ENCODE peak calls at places on chromosomes 12 and 14, in four cellular contexts. V is mucosa of descending colon; S is CD8-positive, alpha-beta T cell; J is HFFc6. R is an unnamed sample.

GRCh38 chr14:73786942-73787759 is 64.5 kb upstream of the PTGR2 start:
- DNase-seq in S (peak; percentile 57), V (peak; percentile 74), J (no peak), R (peak; percentile 84)

GRCh38 chr12:132806857-132807256 is 21.8 kb downstream of the GOLGA3 start:
- DNase-seq in J (no peak), V (no peak), S (no peak), R (no peak)

GRCh38 chr14:96762650-96763049 is 34.5 kb upstream of the VRK1 start:
- DNase-seq in V (peak; percentile 29), S (no peak), J (peak; percentile 42), R (no peak)

GRCh38 chr12:130236421-130236820 is 74.2 kb downstream of the FZD10 start:
- DNase-seq in J (no peak), V (no peak), S (no peak), R (no peak)

GRCh38 chr12:40691913-40692616 is at the start of gene CNTN1:
- DNase-seq in V (peak; percentile 41), S (no peak), J (no peak), R (peak; percentile 71)

GRCh38 chr12:16389594-16389993 is 42.1 kb downstream of the MGST1 start:
- DNase-seq in V (no peak), J (peak; percentile 74), S (no peak), R (no peak)

GRCh38 chr14:20603813-20604212 is 12.6 kb upstream of the RNASE12 start:
- DNase-seq in V (no peak), S (no peak), J (no peak), R (no peak)

GRCh38 chr12:51836012-51836832 is 12.3 kb downstream of the FIGNL2 start:
- DNase-seq in J (no peak), S (no peak), V (no peak), R (no peak)

GRCh38 chr14:72738181-72738611 is 155.7 kb downstream of the DPF3 start:
- DNase-seq in S (no peak), V (no peak), J (peak; percentile 27), R (peak; percentile 17)

GRCh38 chr14:71116206-71117122 is 209.2 kb downstream of the PCNX1 start:
- DNase-seq in V (peak; percentile 73), J (no peak), S (no peak), R (no peak)

GRCh38 chr12:11067514-11067913 is 5.4 kb upstream of the TAS2R46 start:
- DNase-seq in J (no peak), S (no peak), V (peak; percentile 30), R (no peak)

GRCh38 chr12:123233505-123234299 is 466 bp downstream of the MTRFR start:
- DNase-seq in S (no peak), V (no peak), J (no peak), R (no peak)

GRCh38 chr14:56733396-56733795 is 76.9 kb downstream of the OTX2 start:
- DNase-seq in J (no peak), S (no peak), V (no peak), R (no peak)

GRCh38 chr12:112948806-112949205 is 10.5 kb downstream of the OAS3 start:
- DNase-seq in V (no peak), J (no peak), S (no peak), R (no peak)

GRCh38 chr14:28770061-28770460 is 3.5 kb downstream of the FOXG1 start:
- DNase-seq in S (no peak), V (no peak), J (no peak), R (no peak)

GRCh38 chr12:108712164-108712924 is 19.0 kb downstream of the CORO1C start:
- DNase-seq in J (no peak), V (no peak), S (no peak), R (no peak)

GRCh38 chr14:57317248-57317833 is 48.6 kb downstream of the AP5M1 start:
- DNase-seq in V (peak; percentile 88), J (peak; percentile 67), S (peak; percentile 67), R (no peak)

GRCh38 chr14:68312300-68312699 is 480.6 kb downstream of the ZFP36L1 start:
- DNase-seq in S (no peak), V (no peak), J (no peak), R (no peak)

GRCh38 chr12:100675432-100675831 is 101.9 kb downstream of the GAS2L3 start:
- DNase-seq in V (peak; percentile 59), S (no peak), J (no peak), R (no peak)

GRCh38 chr12:77249892-77250291 is 184.5 kb upstream of the E2F7 start:
- DNase-seq in V (no peak), S (no peak), J (no peak), R (no peak)

GRCh38 chr12:107584523-107584922 is 101.1 kb upstream of the PWP1 start:
- DNase-seq in V (no peak), J (no peak), S (no peak), R (no peak)

GRCh38 chr12:50507930-50508329 is 3.1 kb downstream of the DIP2B start:
- DNase-seq in J (no peak), V (no peak), S (peak; percentile 31), R (no peak)

GRCh38 chr12:51323966-51324895 is at the start of gene BIN2:
- DNase-seq in V (peak; percentile 62), S (peak; percentile 78), J (no peak), R (no peak)

GRCh38 chr14:61372379-61372778 is 51.0 kb downstream of the PRKCH start:
- DNase-seq in V (no peak), S (no peak), J (no peak), R (no peak)

GRCh38 chr12:115421796-115422709 is 738.1 kb upstream of the TBX3 start:
- DNase-seq in J (no peak), S (no peak), V (no peak), R (no peak)

GRCh38 chr12:113462117-113462774 is 9.4 kb downstream of the LHX5 start:
- DNase-seq in S (peak; percentile 56), J (peak; percentile 65), V (peak; percentile 88), R (peak; percentile 78)

GRCh38 chr14:24172871-24173281 is 996 bp downstream of the REC8 start:
- DNase-seq in S (no peak), J (no peak), V (no peak), R (no peak)

GRCh38 chr12:51240971-51241370 is 2.3 kb downstream of the DAZAP2 start:
- DNase-seq in J (peak; percentile 28), S (no peak), V (no peak), R (no peak)

GRCh38 chr14:78227466-78228077 is 57.4 kb downstream of the NRXN3 start:
- DNase-seq in J (no peak), S (no peak), V (no peak), R (no peak)

DNA sequence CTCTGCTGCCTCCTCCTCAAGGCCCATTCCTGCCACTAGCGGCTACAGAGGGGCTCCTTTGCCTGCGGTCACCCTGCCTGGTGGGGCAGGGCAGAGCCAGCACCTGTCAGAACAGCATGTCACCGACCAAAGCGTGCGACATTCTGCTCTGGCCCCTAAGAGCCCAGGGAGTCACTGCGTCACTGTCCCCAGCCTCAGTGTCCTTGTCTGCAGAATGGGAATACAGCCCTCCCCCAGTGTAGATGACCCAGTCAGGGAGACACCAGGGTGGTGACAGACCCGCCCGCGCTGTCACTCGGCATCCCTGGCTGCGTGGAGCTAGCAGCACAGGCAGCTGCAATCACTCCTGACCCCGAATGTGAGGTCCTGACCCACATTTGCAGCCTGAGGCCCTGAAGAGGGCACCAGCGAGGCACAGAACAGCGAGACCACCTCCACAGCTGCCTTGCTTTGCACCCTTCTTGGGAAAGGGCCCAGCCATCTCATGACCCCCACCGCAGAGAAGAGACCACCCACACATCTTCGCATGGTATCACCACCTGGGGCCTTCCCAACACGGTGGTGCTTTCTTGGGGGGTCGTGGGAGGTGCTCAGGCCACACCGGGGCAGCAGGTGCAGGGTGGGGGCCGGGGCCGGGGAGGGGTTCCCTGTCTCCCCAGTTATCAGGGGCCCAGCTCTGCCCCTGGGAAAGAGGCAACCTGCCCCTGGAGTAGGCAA is 2.5 kb downstream of the AHNAK2 start:
- DNase-seq in J (no peak), V (peak; percentile 7), S (no peak), R (no peak)
- TF ChIP-seq CTCF in J (no peak), V (no peak), S (no peak), R (no peak)

DNA sequence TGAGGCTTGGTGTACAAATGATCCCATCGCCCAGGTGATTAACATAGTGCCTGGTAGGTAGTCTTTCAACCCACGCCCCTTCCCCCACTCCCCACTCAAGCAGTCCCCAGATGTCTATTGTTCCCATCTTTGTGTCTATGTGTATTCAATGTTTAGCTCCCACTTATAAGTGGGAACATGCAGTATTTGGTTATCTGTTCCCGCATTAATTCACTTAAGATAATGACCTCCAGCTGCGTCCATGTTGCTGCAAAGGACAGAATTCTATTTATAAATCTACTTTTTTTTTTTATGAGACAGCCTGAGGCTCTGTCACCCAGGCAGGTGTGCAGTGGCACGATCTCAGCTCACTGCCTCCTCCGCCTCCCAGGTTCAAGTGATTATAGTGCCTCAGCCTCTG is 15.7 kb downstream of the SPX start:
- DNase-seq in S (no peak), J (no peak), V (no peak), R (no peak)
- TF ChIP-seq CTCF in S (no peak), J (no peak), V (no peak), R (no peak)

DNA sequence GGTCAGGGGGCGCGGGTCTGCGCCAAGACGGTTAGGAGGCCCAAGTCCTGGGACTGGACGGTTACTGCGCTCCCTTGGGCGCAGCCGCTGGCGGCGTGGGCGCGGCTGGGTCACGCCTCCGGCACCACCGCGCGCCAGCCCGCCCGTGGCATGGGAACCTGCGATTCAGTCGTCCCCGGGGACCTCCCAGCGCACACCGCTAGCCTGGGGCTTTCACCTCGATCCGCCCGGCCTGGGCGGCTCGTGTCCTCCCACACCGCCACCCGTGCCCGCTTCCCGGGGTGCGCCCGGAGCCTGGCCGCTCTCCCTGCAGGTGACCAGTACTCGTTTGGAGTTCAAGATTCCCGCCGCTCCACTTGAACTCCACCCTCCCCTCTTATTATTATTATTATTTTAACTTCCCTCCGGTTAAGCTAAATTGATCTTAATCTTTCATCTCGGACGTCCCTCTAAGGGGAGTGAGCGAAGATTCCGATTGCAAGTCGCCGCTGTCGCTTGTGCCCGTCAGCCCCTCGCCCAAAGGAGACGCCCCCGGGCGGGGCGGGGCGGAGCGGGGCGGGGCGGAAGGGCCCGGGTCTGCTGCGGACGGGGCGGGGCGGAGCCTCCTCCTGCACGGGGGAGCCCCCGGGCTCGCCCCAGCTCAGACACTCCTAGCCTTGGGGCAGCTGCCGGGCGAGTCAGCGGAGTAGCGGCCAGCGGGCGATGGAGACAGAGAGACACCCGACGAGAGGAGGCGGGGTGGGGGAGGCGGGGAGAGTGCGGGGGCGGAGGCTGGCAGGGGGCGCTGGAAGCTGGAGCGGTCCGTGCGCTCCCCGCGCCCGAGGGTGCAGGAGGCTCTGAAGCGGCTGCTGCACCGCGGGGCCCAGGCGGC is at the start of gene KCNMB4:
- DNase-seq in V (peak; percentile 61), S (peak; percentile 56), J (no peak), R (no peak)
- TF ChIP-seq CTCF in V (no peak), S (no peak), J (no peak), R (no peak)

GRCh38 chr12:128258866-128259555 is 8.0 kb upstream of the TMEM132C start:
- DNase-seq in S (no peak), V (no peak), J (no peak), R (no peak)

GRCh38 chr12:128265566-128265965 is 1.4 kb upstream of the TMEM132C start:
- DNase-seq in S (no peak), J (no peak), V (no peak), R (no peak)

GRCh38 chr12:128261757-128262156 is 5.2 kb upstream of the TMEM132C start:
- DNase-seq in V (no peak), J (no peak), S (no peak), R (no peak)

DNA sequence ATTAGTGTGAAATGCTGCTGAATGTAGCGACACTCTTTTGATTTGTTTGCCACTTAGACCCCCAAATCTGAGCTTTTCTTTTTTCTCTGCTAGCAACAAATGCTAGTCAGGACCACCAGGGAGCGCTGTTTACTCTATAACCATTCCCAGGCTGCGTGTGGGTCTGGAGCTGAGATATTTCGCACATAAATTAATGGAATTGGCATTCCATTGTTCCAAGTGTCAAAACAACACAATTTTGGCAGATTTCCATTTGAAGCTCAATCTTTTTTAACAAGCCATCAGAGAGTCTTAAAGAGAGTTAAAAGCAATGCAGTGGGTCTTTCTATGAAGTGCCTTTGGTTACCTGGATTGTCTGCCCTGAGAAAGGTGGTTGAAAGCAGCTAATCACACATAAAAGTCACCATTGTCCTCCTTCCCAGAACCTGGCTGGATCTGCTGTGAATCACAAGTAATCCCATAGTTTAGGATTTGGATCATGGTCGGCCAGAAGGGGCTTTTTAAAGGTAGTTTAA is 7.4 kb upstream of the TMEM132C start:
- DNase-seq in S (no peak), J (no peak), V (peak; percentile 26), R (no peak)
- TF ChIP-seq CTCF in S (no peak), J (peak; percentile 62), V (no peak), R (peak; percentile 25)

R was measured in coronary artery.